ENCODE peak calls at places on chromosome 20, in six cellular contexts. H is A549, Y is DMS153, R is endothelial cell, Q is progenitor cell of endocrine pancreas, T is GM20000. B is an unnamed sample.

GRCh38 chr20:36331182-36331581 is 25.0 kb downstream of the DLGAP4 start:
- DNase-seq in R (no peak), H (no peak), Y (no peak), T (no peak), Q (no peak), B (no peak)

GRCh38 chr20:33178726-33179125 is 10.8 kb downstream of the BPIFA2 start:
- DNase-seq in H (peak; percentile 69), T (no peak), Q (no peak), R (no peak), Y (no peak), B (no peak)

GRCh38 chr20:64261138-64261537 is 5.6 kb downstream of the PCMTD2 start:
- DNase-seq in R (no peak), H (no peak), Q (no peak), T (no peak), Y (no peak), B (no peak)

GRCh38 chr20:56839222-56839621 is 210.1 kb downstream of the TFAP2C start:
- DNase-seq in Q (no peak), T (no peak), H (no peak), Y (no peak), R (no peak), B (no peak)

GRCh38 chr20:23156842-23157423 is 70.8 kb upstream of the CD93 start:
- DNase-seq in R (no peak), H (no peak), Y (no peak), T (no peak), Q (no peak), B (no peak)

GRCh38 chr20:51042657-51043247 is 19.8 kb upstream of the KCNG1 start:
- DNase-seq in H (no peak), Y (no peak), Q (no peak), R (no peak), T (no peak), B (no peak)

GRCh38 chr20:7742479-7742878 is 197.8 kb downstream of the HAO1 start:
- DNase-seq in Q (no peak), T (no peak), H (peak; percentile 12), Y (peak; percentile 19), R (no peak), B (no peak)

GRCh38 chr20:57921701-57922482 is 212.1 kb upstream of the PMEPA1 start:
- DNase-seq in H (no peak), Q (no peak), Y (peak; percentile 40), T (no peak), R (no peak), B (peak; percentile 23)

GRCh38 chr20:15076785-15077184 is 739.4 kb upstream of the FLRT3 start:
- DNase-seq in Y (no peak), T (no peak), R (no peak), Q (no peak), H (no peak), B (no peak)